ENCODE peak calls at places on chromosomes 16 and 17, in four cellular contexts. C is IMR-90, K is A549, M is K562. H is an unnamed sample.

GRCh38 chr16:17784073-17784472 is 313.3 kb upstream of the XYLT1 start:
- DNase-seq in C (peak), M (peak), K (peak), H (no peak)

GRCh38 chr17:77210331-77210730 is 69.6 kb downstream of the SEC14L1 start:
- DNase-seq in M (no peak), K (no peak), C (no peak), H (no peak)

GRCh38 chr17:48603959-48604769 is 622 bp downstream of the HOXB6 start:
- DNase-seq in C (no peak), M (peak), K (peak), H (no peak)

GRCh38 chr16:50836121-50836541 is 94.2 kb downstream of the CYLD start:
- DNase-seq in C (no peak), K (no peak), M (no peak), H (no peak)

GRCh38 chr17:7988750-7989178 is 13.7 kb upstream of the GUCY2D start:
- DNase-seq in K (peak), C (peak), M (peak), H (peak)

GRCh38 chr16:57786632-57787518 is 15.4 kb downstream of the KIFC3 start:
- DNase-seq in K (no peak), C (peak), M (no peak), H (no peak)

GRCh38 chr17:34579979-34580684 is 750 bp downstream of the TMEM132E start:
- DNase-seq in M (no peak), C (no peak), K (peak), H (peak)

GRCh38 chr16:51757124-51757470 is 606.0 kb upstream of the SALL1 start:
- DNase-seq in C (no peak), K (no peak), M (no peak), H (no peak)

GRCh38 chr17:49548506-49549310 is 27.0 kb upstream of the NXPH3 start:
- DNase-seq in M (peak), K (peak), C (peak), H (peak)

GRCh38 chr17:34458266-34458665 is 95.2 kb upstream of the CCL1 start:
- DNase-seq in K (no peak), C (no peak), M (no peak), H (no peak)

GRCh38 chr16:86211265-86211664 is 299.1 kb upstream of the FOXF1 start:
- DNase-seq in M (no peak), K (no peak), C (no peak), H (no peak)

GRCh38 chr17:72393553-72393952 is 272.7 kb downstream of the SOX9 start:
- DNase-seq in M (no peak), C (peak), K (peak), H (no peak)

GRCh38 chr16:87848676-87849345 is 20.5 kb downstream of the SLC7A5 start:
- DNase-seq in M (no peak), K (no peak), C (no peak), H (no peak)

GRCh38 chr17:17725853-17726720 is 44.8 kb downstream of the RAI1 start:
- DNase-seq in K (no peak), C (no peak), M (no peak), H (peak)

GRCh38 chr17:81459864-81460263 is 52.7 kb downstream of the ACTG1 start:
- DNase-seq in C (no peak), K (no peak), M (no peak), H (no peak)

GRCh38 chr17:17401271-17401781 is 75.5 kb upstream of the MED9 start:
- DNase-seq in C (no peak), K (peak), M (peak), H (no peak)

GRCh38 chr17:9895923-9896322 is 9.1 kb downstream of the RCVRN start:
- DNase-seq in M (no peak), C (no peak), K (no peak), H (no peak)

GRCh38 chr17:50841949-50842354 is 6.6 kb downstream of the WFIKKN2 start:
- DNase-seq in M (peak), K (peak), C (peak), H (peak)

GRCh38 chr17:47757416-47757815 is 24.4 kb downstream of the TBX21 start:
- DNase-seq in C (no peak), M (no peak), K (no peak), H (no peak)

GRCh38 chr17:83078378-83079339 is 750 bp upstream of the METRNL start:
- DNase-seq in C (no peak), K (no peak), M (peak), H (peak)

GRCh38 chr17:36092228-36092627 is 2.3 kb upstream of the CCL3 start:
- DNase-seq in C (no peak), M (no peak), K (no peak), H (no peak)

GRCh38 chr17:36089888-36090836 is at the start of gene CCL3:
- DNase-seq in K (no peak), C (no peak), M (no peak), H (no peak)

GRCh38 chr17:36094746-36095145 is 4.8 kb upstream of the CCL3 start:
- DNase-seq in C (no peak), M (no peak), K (no peak), H (no peak)

GRCh38 chr17:36095992-36096391 is 6.0 kb upstream of the CCL3 start:
- DNase-seq in M (no peak), C (no peak), K (no peak), H (no peak)

DNA sequence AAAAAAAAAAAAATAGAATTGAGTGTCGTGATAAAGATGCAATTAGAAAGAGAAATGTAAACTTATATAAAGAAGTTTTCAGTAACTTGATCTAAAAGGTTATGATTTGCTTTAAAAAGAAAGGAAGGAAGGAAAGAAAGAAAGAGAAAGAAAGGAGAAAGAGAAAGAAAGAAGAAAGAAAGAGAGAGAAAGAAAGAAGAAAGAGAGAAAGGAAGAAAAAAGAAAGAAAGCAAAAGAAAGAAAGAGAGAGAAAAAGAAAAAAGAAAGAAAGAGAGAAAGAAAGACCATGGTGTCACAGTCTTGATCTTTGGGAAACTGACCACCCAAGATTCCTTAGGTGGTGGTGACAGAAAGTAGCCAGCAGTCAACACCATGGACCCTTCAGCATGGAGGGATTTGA is 4.3 kb upstream of the CCL3 start:
- DNase-seq in M (no peak), K (no peak), C (no peak), H (no peak)
- TF ChIP-seq RFX5 in M (no peak), K (no peak), C (no peak), H (no peak)

DNA sequence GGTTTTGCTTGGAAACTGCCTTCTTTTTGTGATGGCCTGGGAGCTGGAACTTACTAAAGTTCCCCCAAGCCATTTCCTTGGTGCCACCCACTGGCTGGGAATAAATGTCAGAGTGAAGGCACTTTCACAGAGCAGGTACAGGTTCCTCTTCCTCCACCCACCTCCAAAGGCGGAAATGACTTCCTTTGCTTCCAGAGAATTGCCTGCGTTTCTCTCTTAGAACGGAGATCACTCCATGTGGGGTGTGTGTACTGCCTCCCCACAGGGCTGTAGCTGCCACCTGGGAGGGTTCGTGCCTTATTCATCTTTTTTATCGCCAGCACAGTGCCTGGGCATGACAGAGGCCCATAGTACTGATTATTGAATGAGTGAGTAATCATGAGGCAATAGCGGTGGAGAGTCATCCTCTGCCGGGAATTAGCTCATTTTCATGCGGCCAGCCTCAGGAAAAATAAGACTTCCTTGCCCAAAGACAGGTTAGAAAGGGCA is 32.2 kb upstream of the HAS3 start:
- DNase-seq in C (peak), M (no peak), K (peak), H (no peak)
- TF ChIP-seq RFX5 in C (no peak), M (no peak), K (no peak), H (no peak)

DNA sequence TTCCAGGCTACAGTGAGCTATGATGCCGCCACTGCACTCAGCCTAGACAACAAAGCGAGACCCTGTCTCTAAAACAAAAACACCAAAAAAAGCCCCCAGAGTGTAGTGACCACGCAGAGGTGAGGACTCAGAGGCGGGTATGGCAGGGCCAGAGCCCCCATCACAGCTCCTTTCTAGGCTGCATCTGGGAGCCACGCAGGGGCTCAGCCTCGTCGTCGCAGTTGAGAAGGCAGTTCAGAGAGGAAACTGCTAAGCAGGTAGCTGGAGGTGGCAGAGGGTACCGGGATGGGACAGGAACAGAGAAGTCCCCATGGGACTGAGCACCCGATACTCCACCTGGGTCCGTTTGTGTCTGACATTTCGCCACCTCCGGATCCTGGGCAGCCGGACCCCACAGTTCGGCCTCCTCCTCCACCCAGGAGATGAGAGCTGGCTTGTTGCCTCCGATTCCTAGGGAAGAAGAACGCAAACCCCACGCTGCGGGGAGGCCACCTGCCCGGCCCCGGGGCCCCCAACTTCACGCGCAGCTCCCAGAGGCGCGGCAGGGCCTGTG is 701 bp downstream of the ZNF764 start:
- DNase-seq in K (no peak), M (no peak), C (no peak), H (peak)
- TF ChIP-seq RFX5 in K (no peak), M (no peak), C (no peak), H (no peak)

GRCh38 chr16:24841291-24841690 is 4.5 kb upstream of the SLC5A11 start:
- DNase-seq in K (peak), M (no peak), C (no peak), H (no peak)
- TF ChIP-seq RFX5 in K (no peak), M (no peak), C (no peak), H (no peak)

GRCh38 chr17:59684967-59685366 is 22.3 kb downstream of the PTRH2 start:
- DNase-seq in K (no peak), M (peak), C (no peak), H (no peak)

GRCh38 chr17:59693582-59693981 is 13.6 kb downstream of the PTRH2 start:
- DNase-seq in K (no peak), C (no peak), M (no peak), H (no peak)

GRCh38 chr17:59683283-59683682 is 23.9 kb downstream of the PTRH2 start:
- DNase-seq in K (no peak), C (no peak), M (no peak), H (no peak)

DNA sequence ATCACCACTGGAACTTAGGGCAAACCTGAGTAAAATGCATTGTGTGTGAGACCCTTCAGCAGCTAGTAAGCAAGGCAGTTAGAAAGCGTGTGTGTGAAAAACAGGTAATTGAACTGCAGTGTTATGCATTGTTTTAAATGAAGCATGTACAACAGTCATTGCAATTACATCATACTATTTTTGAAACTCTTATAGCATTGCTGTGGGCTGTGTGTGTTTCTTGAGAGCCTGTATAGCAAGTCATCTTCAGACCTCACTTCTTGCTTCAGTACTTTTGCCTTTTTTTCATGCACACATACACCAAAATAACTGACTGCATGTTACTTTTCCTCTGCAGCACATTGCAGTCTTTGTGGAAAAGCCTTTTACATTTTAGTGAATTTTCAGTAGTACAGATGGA is 19.2 kb downstream of the PTRH2 start:
- DNase-seq in K (no peak), C (peak), M (no peak), H (no peak)
- TF ChIP-seq RFX5 in K (no peak), C (no peak), M (no peak), H (no peak)

GRCh38 chr17:44942456-44942855 is 5.1 kb downstream of the KIF18B start:
- DNase-seq in C (no peak), M (no peak), K (no peak), H (peak)
- TF ChIP-seq RFX5 in C (no peak), M (no peak), K (no peak), H (no peak)

GRCh38 chr17:57772774-57773173 is 27.7 kb upstream of the CCDC182 start:
- DNase-seq in K (no peak), M (no peak), C (no peak), H (no peak)
- TF ChIP-seq RFX5 in K (no peak), M (no peak), C (no peak), H (no peak)

DNA sequence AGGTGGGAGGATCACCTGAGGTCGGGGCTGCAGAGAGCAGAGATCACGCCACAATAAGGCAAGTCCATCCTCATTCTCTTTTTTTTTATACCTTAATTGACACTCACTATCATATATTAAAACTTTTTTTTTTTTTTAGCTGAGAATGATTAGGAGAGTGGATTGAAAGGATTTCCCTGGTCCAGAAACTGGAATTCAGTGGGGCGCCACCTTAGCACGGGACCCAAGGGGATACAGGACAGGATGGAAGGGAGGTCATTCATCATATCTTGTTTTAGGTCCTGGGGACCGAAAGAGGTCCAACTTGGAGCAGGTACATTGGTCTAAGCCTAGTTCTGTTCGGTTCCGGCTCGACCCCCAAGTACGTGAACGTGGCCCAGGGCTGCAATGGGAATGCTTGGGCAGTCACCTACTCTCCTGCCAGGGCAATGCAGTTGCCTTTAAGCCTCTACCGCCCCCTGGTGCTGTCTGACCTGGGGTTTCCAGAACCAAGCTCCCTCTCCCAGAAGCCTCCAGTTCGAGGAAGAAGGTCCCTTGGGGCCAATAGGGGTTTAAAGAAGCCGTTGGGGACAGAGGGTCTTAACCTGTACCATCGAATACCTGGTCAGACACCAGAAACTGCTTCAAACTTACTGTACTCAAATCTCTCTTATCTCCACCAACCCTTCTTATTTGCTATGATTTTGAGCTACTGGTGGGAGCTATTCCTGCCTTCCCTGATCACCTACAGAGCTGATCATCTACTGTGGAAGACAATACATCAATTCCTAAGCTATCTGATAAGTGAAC is 19.9 kb upstream of the GPATCH8 start:
- DNase-seq in M (peak), K (peak), C (peak), H (peak)
- TF ChIP-seq RFX5 in M (no peak), K (no peak), C (no peak), H (no peak)